ENCODE peak calls at places on chromosome X, in eight cellular contexts. P, K, L, U, Z, G, B and I are unnamed samples.

GRCh38 chrX:153731845-153732215 is 7.2 kb downstream of the ABCD1 start:
- DNase-seq in P (no peak), K (no peak), L (no peak), U (no peak), Z (no peak), G (no peak), B (no peak), I (no peak)

GRCh38 chrX:2317527-2318055 is 183.2 kb downstream of the DHRSX start:
- DNase-seq in P (no peak), K (no peak), L (no peak), U (no peak), Z (no peak), G (no peak), B (no peak), I (no peak)

GRCh38 chrX:371907-372306 is 14.8 kb downstream of the PPP2R3B start:
- DNase-seq in P (no peak), K (no peak), L (no peak), U (peak; percentile 54), Z (peak; percentile 51), G (no peak), B (no peak), I (no peak)

GRCh38 chrX:132956421-132957210 is 1.8 kb downstream of the HS6ST2 start:
- DNase-seq in P (peak; percentile 5), K (no peak), L (no peak), U (peak; percentile 39), Z (peak; percentile 49), G (no peak), B (peak; percentile 14), I (no peak)

GRCh38 chrX:22534643-22535042 is 261.9 kb downstream of the CBLL2 start:
- DNase-seq in P (no peak), K (no peak), L (no peak), U (no peak), Z (no peak), G (peak; percentile 91), B (no peak), I (peak; percentile 43)

GRCh38 chrX:13110427-13111324 is 66.3 kb upstream of the FAM9C start:
- DNase-seq in P (peak; percentile 99), K (peak; percentile 90), L (no peak), U (no peak), Z (no peak), G (peak; percentile 95), B (no peak), I (peak; percentile 88)

GRCh38 chrX:154082396-154083133 is 15.0 kb downstream of the MECP2 start:
- DNase-seq in P (peak; percentile 30), K (peak; percentile 38), L (no peak), U (no peak), Z (no peak), G (peak; percentile 76), B (no peak), I (no peak)

GRCh38 chrX:17009856-17010650 is 63.6 kb downstream of the REPS2 start:
- DNase-seq in P (no peak), K (no peak), L (no peak), U (no peak), Z (no peak), G (no peak), B (no peak), I (no peak)

GRCh38 chrX:3518870-3519269 is 172.4 kb upstream of the MXRA5 start:
- DNase-seq in P (peak; percentile 50), K (peak; percentile 53), L (no peak), U (no peak), Z (no peak), G (peak; percentile 98), B (peak; percentile 23), I (no peak)

GRCh38 chrX:17414839-17415238 is 39.8 kb downstream of the NHS start:
- DNase-seq in P (no peak), K (no peak), L (no peak), U (peak; percentile 16), Z (peak; percentile 56), G (no peak), B (peak; percentile 38), I (no peak)

GRCh38 chrX:115968436-115969252 is 201.9 kb upstream of the AGTR2 start:
- DNase-seq in P (peak; percentile 83), K (peak; percentile 49), L (no peak), U (peak; percentile 87), Z (peak; percentile 83), G (peak; percentile 56), B (peak; percentile 76), I (no peak)